ENCODE peak calls at places on chromosomes 3 and 15, in eight cellular contexts. X, N, E, G, W, C, V and L are unnamed samples.

GRCh38 chr15:95559875-95560394 is 770.6 kb upstream of the NR2F2 start:
- DNase-seq in E (peak), V (no peak), W (peak), C (peak), N (peak), X (no peak), G (no peak), L (peak)

GRCh38 chr3:58102371-58102750 is 94.1 kb downstream of the FLNB start:
- DNase-seq in G (no peak), W (no peak), X (no peak), E (no peak), C (no peak), N (no peak), V (no peak), L (peak)

GRCh38 chr3:142356818-142357217 is 91.0 kb downstream of the XRN1 start:
- DNase-seq in E (no peak), C (no peak), G (no peak), V (no peak), N (no peak), X (no peak), W (no peak), L (no peak)

GRCh38 chr3:126523745-126524428 is at the start of gene CHST13:
- DNase-seq in C (peak), N (no peak), E (peak), X (no peak), V (peak), W (no peak), G (no peak), L (peak)

GRCh38 chr15:89912145-89912673 is 543 bp downstream of the ARPIN start:
- DNase-seq in E (no peak), C (peak), V (peak), X (peak), G (no peak), W (peak), N (no peak), L (peak)

GRCh38 chr3:104005815-104006214 is 1360.9 kb upstream of the ALCAM start:
- DNase-seq in W (no peak), C (peak), X (no peak), V (no peak), E (no peak), G (no peak), N (no peak), L (peak)

GRCh38 chr3:133453383-133453782 is 53.5 kb downstream of the BFSP2 start:
- DNase-seq in N (no peak), C (peak), W (no peak), V (no peak), X (no peak), G (no peak), E (no peak), L (no peak)

GRCh38 chr3:63067999-63068645 is 192.9 kb upstream of the CADPS start:
- DNase-seq in X (no peak), G (no peak), C (peak), N (peak), W (no peak), E (peak), V (peak), L (peak)

GRCh38 chr3:102163039-102163817 is 271.6 kb upstream of the ZPLD1 start:
- DNase-seq in G (no peak), X (no peak), V (peak), C (peak), W (peak), N (peak), E (peak), L (peak)

GRCh38 chr15:60932051-60932915 is 296.8 kb downstream of the RORA start:
- DNase-seq in W (peak), G (no peak), X (peak), C (peak), V (peak), E (peak), N (no peak), L (peak)

GRCh38 chr3:47536221-47536891 is 22.8 kb upstream of the ELP6 start:
- DNase-seq in N (no peak), G (no peak), X (no peak), E (no peak), V (no peak), W (no peak), C (no peak), L (no peak)

GRCh38 chr3:156407617-156408225 is 147.2 kb downstream of the SSR3 start:
- DNase-seq in C (no peak), W (no peak), E (no peak), X (no peak), V (no peak), G (no peak), N (no peak), L (no peak)

GRCh38 chr3:188179006-188179966 is 25.3 kb downstream of the LPP start:
- DNase-seq in W (peak), V (no peak), G (no peak), C (no peak), N (no peak), E (peak), X (peak), L (no peak)

GRCh38 chr15:94105760-94106159 is 125.6 kb upstream of the MCTP2 start:
- DNase-seq in N (no peak), C (no peak), X (peak), E (no peak), W (no peak), V (no peak), G (no peak), L (peak)

GRCh38 chr15:83106994-83107840 is at the start of gene TM6SF1:
- DNase-seq in W (no peak), X (no peak), C (no peak), E (no peak), V (no peak), G (no peak), N (no peak), L (no peak)

GRCh38 chr15:98823012-98823458 is 174.7 kb downstream of the IGF1R start:
- DNase-seq in W (no peak), X (no peak), N (peak), E (peak), C (peak), G (no peak), V (no peak), L (peak)

GRCh38 chr3:128873623-128874022 is 5.8 kb upstream of the ACAD9 start:
- DNase-seq in E (no peak), G (no peak), W (no peak), C (no peak), V (no peak), N (no peak), X (no peak), L (peak)

GRCh38 chr15:51243774-51244173 is 94.6 kb downstream of the CYP19A1 start:
- DNase-seq in W (no peak), G (no peak), N (no peak), V (no peak), C (peak), E (peak), X (no peak), L (peak)

GRCh38 chr3:33145901-33146580 is 32.2 kb downstream of the CRTAP start:
- DNase-seq in X (no peak), W (no peak), C (no peak), V (no peak), E (no peak), G (no peak), N (no peak), L (no peak)

GRCh38 chr3:60573494-60573893 is 677.8 kb downstream of the FHIT start:
- DNase-seq in N (peak), W (no peak), E (peak), V (no peak), G (no peak), X (no peak), C (peak), L (peak)

GRCh38 chr3:149021830-149022229 is 30.5 kb downstream of the GYG1 start:
- DNase-seq in G (no peak), N (no peak), W (no peak), X (no peak), E (no peak), C (no peak), V (no peak), L (no peak)
- H3K4me3 ChIP-seq in G (no peak), N (no peak), W (no peak), X (no peak), E (no peak), C (no peak), V (no peak), L (no peak)

GRCh38 chr3:189394599-189395121 is 222.9 kb downstream of the TPRG1 start:
- DNase-seq in G (no peak), E (no peak), N (no peak), W (no peak), V (no peak), C (no peak), X (no peak), L (no peak)
- H3K4me3 ChIP-seq in G (no peak), E (no peak), N (no peak), W (no peak), V (no peak), C (no peak), X (no peak), L (no peak)

GRCh38 chr15:30896211-30896606 is 7.5 kb upstream of the FAN1 start:
- DNase-seq in W (no peak), N (no peak), X (no peak), G (no peak), C (no peak), E (no peak), V (no peak), L (no peak)

DNA sequence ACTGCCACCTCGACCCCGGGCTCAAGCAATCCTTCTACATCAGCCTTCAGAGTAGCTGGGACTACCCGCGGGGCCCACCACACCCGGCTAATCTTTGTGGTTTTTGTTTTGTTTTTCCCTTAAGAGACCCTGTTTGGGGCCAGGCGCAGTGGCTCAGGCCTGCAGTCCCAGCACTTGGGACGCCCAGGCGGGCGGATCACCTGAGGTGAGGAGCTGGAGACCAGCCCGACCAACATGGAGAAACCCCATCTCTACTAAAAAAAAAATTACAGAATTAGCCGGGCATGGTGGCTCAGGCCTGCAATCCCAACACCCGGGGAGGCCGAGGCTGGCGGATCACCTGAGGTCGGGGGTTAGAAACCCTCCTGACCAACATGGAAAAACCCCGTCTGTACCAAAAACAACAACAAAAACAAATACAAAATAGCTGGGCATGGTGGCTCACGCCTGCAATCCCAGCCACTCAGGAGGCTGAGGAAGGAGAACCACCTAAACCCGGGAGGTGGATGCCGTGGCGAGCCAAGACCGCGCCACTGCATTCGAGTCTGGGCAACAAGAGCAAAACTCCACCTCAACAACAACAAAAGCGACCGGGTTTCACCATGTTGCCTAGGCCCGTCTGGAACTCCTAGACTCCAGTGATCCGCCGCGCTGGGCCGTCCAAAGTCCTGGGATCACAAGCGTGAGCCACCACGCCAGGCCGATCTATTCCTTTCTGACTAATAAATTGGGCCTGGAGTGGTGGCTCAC is 8.1 kb upstream of the FAN1 start:
- DNase-seq in X (no peak), E (no peak), V (no peak), W (no peak), G (no peak), C (no peak), N (no peak), L (no peak)
- H3K4me3 ChIP-seq in X (no peak), E (no peak), V (no peak), W (no peak), G (no peak), C (no peak), N (no peak), L (no peak)

GRCh38 chr15:56225520-56225919 is 18.2 kb downstream of the RFX7 start:
- DNase-seq in W (no peak), X (no peak), E (no peak), G (no peak), N (no peak), V (no peak), C (no peak), L (no peak)
- H3K4me3 ChIP-seq in W (no peak), X (no peak), E (no peak), G (no peak), N (no peak), V (no peak), C (no peak), L (no peak)

DNA sequence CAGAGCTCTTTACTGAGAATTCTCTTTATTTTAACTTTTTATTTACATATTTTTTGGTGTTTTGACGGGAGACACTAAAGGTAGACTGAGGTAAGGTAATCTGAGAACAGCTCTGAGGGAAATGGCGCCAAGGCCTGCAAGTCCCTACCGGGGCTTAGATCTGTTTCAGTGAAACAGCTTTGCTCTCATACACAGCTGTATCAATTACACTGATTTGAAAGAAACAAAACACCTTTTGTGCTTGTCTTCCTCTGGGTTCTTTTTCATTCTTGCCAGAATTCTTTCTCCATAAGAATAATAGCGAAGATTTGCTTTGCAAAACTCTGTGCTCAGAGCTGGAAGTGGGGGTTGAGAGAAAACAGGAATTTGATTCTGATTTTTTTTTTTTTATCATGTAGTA is 79.5 kb upstream of the PEX5L start:
- DNase-seq in E (no peak), C (no peak), G (no peak), N (no peak), V (no peak), W (no peak), X (no peak), L (no peak)
- H3K4me3 ChIP-seq in E (no peak), C (no peak), G (no peak), N (no peak), V (no peak), W (no peak), X (no peak), L (no peak)

GRCh38 chr3:3015472-3016089 is 94.6 kb downstream of the IL5RA start:
- DNase-seq in W (no peak), C (peak), N (no peak), V (no peak), E (peak), G (no peak), X (peak), L (peak)
- H3K4me3 ChIP-seq in W (no peak), C (no peak), N (no peak), V (no peak), E (no peak), G (no peak), X (no peak), L (no peak)